ENCODE peak calls at places on chromosomes 16 and 17, in four cellular contexts. N is HCT116, F is HepG2, B is GM12878. J is an unnamed sample.

GRCh38 chr16:86396918-86397317 is 113.4 kb upstream of the FOXF1 start:
- DNase-seq in N (peak), F (no peak), B (no peak), J (no peak)

GRCh38 chr17:76384222-76384986 is at the start of gene SPHK1:
- DNase-seq in F (peak), B (no peak), N (peak), J (peak)

GRCh38 chr16:1512774-1513173 is 19.6 kb downstream of the TELO2 start:
- DNase-seq in B (no peak), N (no peak), F (no peak), J (no peak)

GRCh38 chr17:4720787-4721186 is 10.4 kb downstream of the ARRB2 start:
- DNase-seq in N (no peak), B (no peak), F (peak), J (no peak)

GRCh38 chr17:78576389-78577112 is 645 bp downstream of the DNAH17 start:
- DNase-seq in B (no peak), F (no peak), N (no peak), J (no peak)

GRCh38 chr17:63545302-63545928 is 4.9 kb upstream of the DCAF7 start:
- DNase-seq in F (no peak), N (no peak), B (no peak), J (no peak)

GRCh38 chr16:969508-970378 is 1.0 kb downstream of the LMF1 start:
- DNase-seq in B (no peak), N (no peak), F (no peak), J (no peak)

GRCh38 chr16:70484867-70485266 is 30.5 kb downstream of the FCSK start:
- DNase-seq in N (no peak), B (no peak), F (no peak), J (no peak)

GRCh38 chr16:86074651-86075487 is 175.9 kb downstream of the IRF8 start:
- DNase-seq in N (no peak), B (no peak), F (no peak), J (no peak)

GRCh38 chr17:40541060-40541872 is 24.0 kb downstream of the CCR7 start:
- DNase-seq in N (no peak), B (no peak), F (peak), J (no peak)

GRCh38 chr16:63982156-63982555 is 1139.7 kb downstream of the CDH11 start:
- DNase-seq in F (no peak), B (no peak), N (no peak), J (no peak)

GRCh38 chr17:49193513-49194296 is 16.7 kb downstream of the GNGT2 start:
- DNase-seq in N (peak), B (peak), F (no peak), J (peak)

GRCh38 chr17:40224707-40225092 is 5.6 kb downstream of the WIPF2 start:
- DNase-seq in N (no peak), F (no peak), B (no peak), J (no peak)

GRCh38 chr17:13230350-13230900 is 212.6 kb upstream of the ELAC2 start:
- DNase-seq in B (no peak), N (no peak), F (no peak), J (no peak)

GRCh38 chr16:49521706-49522325 is 148.2 kb downstream of the C16orf78 start:
- DNase-seq in F (no peak), B (no peak), N (no peak), J (no peak)

GRCh38 chr16:56321571-56321970 is 103.8 kb downstream of the AMFR start:
- DNase-seq in B (no peak), N (no peak), F (no peak), J (no peak)

GRCh38 chr17:358491-359133 is 6.0 kb upstream of the RPH3AL start:
- DNase-seq in N (no peak), F (no peak), B (no peak), J (no peak)

GRCh38 chr16:4687946-4688673 is 5.3 kb upstream of the NUDT16L1 start:
- DNase-seq in N (no peak), B (no peak), F (no peak), J (no peak)

GRCh38 chr16:88804552-88805339 is 1.2 kb downstream of the CDT1 start:
- DNase-seq in B (no peak), F (peak), N (no peak), J (peak)

GRCh38 chr16:88610080-88610479 is 28.3 kb upstream of the IL17C start:
- DNase-seq in B (no peak), N (no peak), F (no peak), J (no peak)

GRCh38 chr17:40510328-40510648 is 8.9 kb upstream of the TNS4 start:
- DNase-seq in N (peak), F (peak), B (no peak), J (no peak)

GRCh38 chr17:17360087-17360730 is 57.0 kb downstream of the NT5M start:
- DNase-seq in F (no peak), N (no peak), B (no peak), J (no peak)

GRCh38 chr17:48429638-48430586 is at the start of gene SKAP1:
- DNase-seq in F (no peak), N (no peak), B (no peak), J (peak)

GRCh38 chr16:23771642-23772041 is 16.8 kb downstream of the CHP2 start:
- DNase-seq in F (no peak), N (no peak), B (no peak), J (no peak)

GRCh38 chr16:66599726-66600125 is 4.8 kb upstream of the CMTM3 start:
- DNase-seq in B (no peak), F (no peak), N (no peak), J (no peak)

GRCh38 chr17:7969434-7969833 is 33.0 kb upstream of the GUCY2D start:
- DNase-seq in N (no peak), F (no peak), B (no peak), J (no peak)

GRCh38 chr16:66503030-66503429 is 46.9 kb downstream of the TK2 start:
- DNase-seq in N (no peak), F (no peak), B (no peak), J (no peak)

GRCh38 chr16:79540825-79541595 is 59.5 kb downstream of the MAF start:
- DNase-seq in N (no peak), B (no peak), F (no peak), J (no peak)

GRCh38 chr16:66335704-66336329 is 30.7 kb upstream of the CDH5 start:
- DNase-seq in F (no peak), N (no peak), B (no peak), J (no peak)

GRCh38 chr17:67994827-67995567 is 1.3 kb downstream of the C17orf58 start:
- DNase-seq in F (no peak), N (no peak), B (no peak), J (peak)

DNA sequence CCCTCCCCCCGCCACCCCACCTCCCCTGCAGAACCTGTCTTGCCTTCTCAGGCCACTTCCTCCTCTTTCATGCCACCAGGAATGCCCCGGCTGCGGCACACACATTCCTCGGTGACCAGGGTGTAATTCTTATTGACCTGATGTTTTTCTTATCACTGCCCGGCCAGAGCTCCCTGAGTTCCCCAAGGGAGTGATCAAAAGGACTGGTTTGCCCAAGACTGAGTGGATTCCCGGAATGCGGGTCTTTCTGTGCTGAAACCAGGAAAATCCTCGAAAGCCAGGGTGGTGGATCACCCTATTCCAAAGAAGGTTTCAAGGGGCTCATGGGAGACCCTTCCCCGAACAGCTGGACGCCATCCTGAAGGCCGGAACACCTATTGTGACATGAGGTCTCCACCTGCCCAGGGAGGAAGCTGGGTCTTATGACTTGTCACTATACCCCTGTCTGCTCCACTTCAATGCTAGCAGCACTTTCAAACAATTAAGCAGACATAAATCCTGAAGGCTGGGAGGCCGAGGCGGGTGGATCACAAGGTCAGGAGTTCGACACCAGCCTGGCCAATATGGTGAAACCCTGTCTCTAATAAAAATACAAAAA is 53.0 kb upstream of the RPL38 start:
- DNase-seq in F (no peak), B (no peak), N (no peak), J (peak)
- TF ChIP-seq JUND in F (no peak), B (no peak), N (no peak), J (no peak)

GRCh38 chr17:50422738-50423137 is 3.3 kb upstream of the ACSF2 start:
- DNase-seq in F (peak), B (no peak), N (no peak), J (no peak)

GRCh38 chr17:50424246-50425000 is 1.6 kb upstream of the ACSF2 start:
- DNase-seq in B (no peak), N (no peak), F (no peak), J (no peak)

GRCh38 chr17:50420419-50421112 is 5.5 kb upstream of the ACSF2 start:
- DNase-seq in B (no peak), N (no peak), F (peak), J (no peak)

GRCh38 chr17:50423553-50424159 is 2.4 kb upstream of the ACSF2 start:
- DNase-seq in N (peak), F (peak), B (no peak), J (peak)

DNA sequence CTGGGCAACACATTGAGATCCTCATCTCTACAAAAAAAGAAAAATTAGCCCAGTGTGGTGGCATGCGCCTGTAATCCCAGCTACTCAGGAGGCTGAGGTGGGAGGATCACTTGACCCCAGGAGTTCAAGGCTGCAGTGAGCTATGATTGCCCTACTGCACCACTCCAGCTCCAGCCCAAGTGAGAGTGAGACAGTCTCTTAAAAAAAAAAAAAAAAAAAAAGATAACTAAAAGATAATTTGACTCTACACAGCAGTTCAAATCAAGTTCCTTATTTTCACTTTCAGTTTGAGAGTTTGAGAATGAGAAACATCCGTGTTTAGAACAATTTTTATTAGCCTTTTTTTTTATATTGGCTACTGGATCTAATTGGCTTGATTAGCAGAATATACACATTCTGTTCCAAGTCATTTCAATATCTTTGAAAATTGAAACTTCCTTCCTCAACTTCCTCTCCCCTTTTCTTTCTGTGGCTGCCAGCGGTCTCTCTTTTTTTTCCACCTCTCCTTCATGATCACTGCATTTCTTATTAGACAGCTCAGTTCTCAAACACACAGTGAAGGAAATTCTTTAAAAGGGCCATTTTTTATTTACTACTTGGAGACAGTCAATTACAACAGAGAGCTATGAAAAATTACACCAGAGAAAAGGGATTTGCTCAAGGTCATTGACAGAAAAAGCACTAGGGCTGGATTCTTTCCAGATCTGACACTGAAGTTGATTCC is 4.5 kb upstream of the ACSF2 start:
- DNase-seq in N (no peak), F (no peak), B (no peak), J (no peak)
- TF ChIP-seq JUND in N (no peak), F (no peak), B (no peak), J (no peak)

GRCh38 chr17:55356440-55357328 is 65.0 kb downstream of the MMD start:
- DNase-seq in F (peak), B (peak), N (peak), J (peak)
- TF ChIP-seq JUND in F (no peak), B (no peak), N (no peak), J (no peak)

GRCh38 chr16:12091569-12092346 is 115.2 kb downstream of the SNX29 start:
- DNase-seq in F (no peak), N (no peak), B (no peak), J (peak)
- TF ChIP-seq JUND in F (no peak), N (no peak), B (no peak), J (no peak)

DNA sequence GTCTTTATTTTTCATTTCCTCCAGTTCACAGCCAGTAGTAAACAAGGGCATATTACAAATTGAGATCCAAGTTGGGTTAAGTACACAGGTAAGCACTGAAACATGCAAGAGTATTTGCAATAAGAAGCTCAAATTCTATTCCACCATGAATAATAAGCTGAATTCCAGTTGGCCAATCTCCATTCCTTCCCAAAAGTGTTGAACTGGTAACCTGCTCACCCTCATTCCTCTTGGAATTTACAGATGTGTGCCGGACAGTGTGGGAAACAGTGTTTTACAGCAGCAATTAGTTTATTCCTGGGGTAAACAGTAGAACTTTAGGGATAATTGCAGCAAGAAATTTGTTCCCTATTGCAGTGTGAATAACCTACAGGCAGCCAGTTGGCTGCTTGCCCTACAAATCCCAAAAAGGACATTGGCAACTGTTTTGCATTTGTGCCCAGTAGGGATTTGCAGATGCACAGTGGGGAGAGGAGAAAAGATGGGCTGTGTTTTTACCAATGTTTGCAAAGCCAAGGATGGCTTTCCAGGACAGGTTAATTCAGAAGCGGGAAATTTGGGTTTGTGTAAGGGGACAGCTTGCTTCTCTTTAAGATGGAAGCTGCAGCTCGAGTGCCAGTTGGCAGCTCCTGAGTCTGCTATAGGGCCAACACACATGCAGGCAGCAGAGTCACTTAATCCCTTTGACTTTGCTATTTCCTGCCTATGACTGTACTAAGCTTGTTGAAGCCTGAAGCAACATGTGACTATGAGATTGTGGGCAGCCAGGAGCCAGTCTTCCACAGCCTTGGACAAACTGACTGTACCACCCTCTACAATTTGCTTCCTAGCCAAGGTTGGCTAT is 318.9 kb downstream of the MAP2K6 start:
- DNase-seq in F (no peak), B (no peak), N (no peak), J (no peak)
- TF ChIP-seq JUND in F (no peak), B (no peak), N (no peak), J (no peak)

J was measured in T47D.